ENCODE peak calls at places on chromosomes 12 and 14, in nine cellular contexts. O is GM10248; Z is GM04504; B is progenitor cell of endocrine pancreas; S is iPS DF 6.9; V is activated CD8-positive, alpha-beta memory T cell treated with anti-CD3 and anti-CD28 coated beads for 48 hours; N is lower lobe of right lung; P is mesenchymal stem cell; Q is stromal cell of bone marrow. W is an unnamed sample.

GRCh38 chr12:5345534-5345933 is 86.4 kb upstream of the NTF3 start:
- DNase-seq in O (no peak), Z (no peak), B (no peak), S (no peak), V (no peak), N (no peak), P (no peak), Q (no peak), W (no peak)

GRCh38 chr14:99132821-99133562 is 139.0 kb downstream of the BCL11B start:
- DNase-seq in O (no peak), Z (no peak), B (no peak), S (no peak), V (no peak), N (no peak), P (no peak), Q (no peak), W (no peak)

GRCh38 chr14:96264850-96265249 is 8.8 kb downstream of the BDKRB1 start:
- DNase-seq in O (no peak), Z (no peak), B (no peak), S (no peak), V (no peak), N (no peak), P (peak), Q (no peak), W (no peak)

GRCh38 chr12:55057466-55057865 is 37.7 kb downstream of the NEUROD4 start:
- DNase-seq in O (no peak), Z (no peak), B (no peak), S (no peak), V (no peak), N (no peak), P (no peak), Q (no peak), W (no peak)

GRCh38 chr12:16238661-16239060 is 38.8 kb downstream of the SLC15A5 start:
- DNase-seq in O (no peak), Z (no peak), B (no peak), S (no peak), V (no peak), N (no peak), P (no peak), Q (no peak), W (no peak)

GRCh38 chr14:68014771-68015170 is 195.2 kb downstream of the RAD51B start:
- DNase-seq in O (no peak), Z (no peak), B (no peak), S (no peak), V (no peak), N (no peak), P (no peak), Q (no peak), W (no peak)

GRCh38 chr12:124687695-124688301 is 120.4 kb upstream of the NCOR2 start:
- DNase-seq in O (no peak), Z (no peak), B (no peak), S (no peak), V (no peak), N (no peak), P (peak), Q (peak), W (no peak)

GRCh38 chr12:19688489-19688888 is 249.2 kb downstream of the AEBP2 start:
- DNase-seq in O (no peak), Z (no peak), B (no peak), S (no peak), V (no peak), N (no peak), P (no peak), Q (no peak), W (no peak)

GRCh38 chr12:85390281-85390680 is 110.3 kb downstream of the ALX1 start:
- DNase-seq in O (no peak), Z (no peak), B (no peak), S (no peak), V (no peak), N (no peak), P (no peak), Q (no peak), W (no peak)

GRCh38 chr12:125406131-125406530 is 340.9 kb downstream of the AACS start:
- DNase-seq in O (peak), Z (no peak), B (no peak), S (no peak), V (no peak), N (no peak), P (no peak), Q (no peak), W (no peak)

GRCh38 chr12:110698171-110698902 is 9.4 kb upstream of the HVCN1 start:
- DNase-seq in O (peak), Z (peak), B (peak), S (peak), V (peak), N (peak), P (peak), Q (peak), W (peak)

GRCh38 chr14:104436741-104437701 is 142.5 kb upstream of the C14orf180 start:
- DNase-seq in O (peak), Z (no peak), B (no peak), S (no peak), V (no peak), N (peak), P (no peak), Q (no peak), W (no peak)

GRCh38 chr14:64951724-64952123 is 9.2 kb upstream of the GPX2 start:
- DNase-seq in O (no peak), Z (no peak), B (no peak), S (no peak), V (no peak), N (no peak), P (no peak), Q (no peak), W (no peak)

W was measured in mesothelial cell of epicardium.